ENCODE peak calls at places on chromosomes 6 and 20, in four cellular contexts. U is NB4, E is colonic mucosa, O is bronchial epithelial cell. C is an unnamed sample.

GRCh38 chr20:48897298-48898044 is 24.0 kb upstream of the ARFGEF2 start:
- DNase-seq in E (no peak), O (peak), U (peak), C (no peak)

GRCh38 chr6:125477141-125477540 is 175.4 kb upstream of the HDDC2 start:
- DNase-seq in E (no peak), O (no peak), U (no peak), C (no peak)

GRCh38 chr6:94813806-94814205 is 763.5 kb upstream of the MANEA start:
- DNase-seq in O (no peak), U (no peak), E (no peak), C (no peak)

GRCh38 chr6:29724937-29725869 is 2.0 kb downstream of the HLA-F start:
- DNase-seq in E (no peak), U (no peak), O (no peak), C (no peak)

GRCh38 chr6:105259912-105260889 is 80.4 kb upstream of the POPDC3 start:
- DNase-seq in O (no peak), E (no peak), U (no peak), C (no peak)

GRCh38 chr20:63968136-63968927 is 1.4 kb downstream of the ZNF512B start:
- DNase-seq in O (no peak), U (peak), E (no peak), C (no peak)

GRCh38 chr6:90179190-90180169 is 117.2 kb downstream of the BACH2 start:
- DNase-seq in U (peak), O (peak), E (no peak), C (no peak)

GRCh38 chr6:28770732-28771131 is 153.1 kb downstream of the TRIM27 start:
- DNase-seq in E (no peak), U (no peak), O (no peak), C (no peak)

GRCh38 chr20:54221383-54221782 is 13.5 kb downstream of the PFDN4 start:
- DNase-seq in O (peak), E (no peak), U (no peak), C (no peak)

GRCh38 chr6:42340516-42340915 is 111.2 kb downstream of the TRERF1 start:
- DNase-seq in E (no peak), U (no peak), O (no peak), C (no peak)

GRCh38 chr20:9262653-9263194 is 193.8 kb downstream of the PLCB4 start:
- DNase-seq in U (no peak), O (no peak), E (no peak), C (no peak)

GRCh38 chr6:56749632-56750151 is 107.0 kb upstream of the DST start:
- DNase-seq in E (no peak), O (peak), U (no peak), C (no peak)

GRCh38 chr6:141152951-141153350 is 979.8 kb upstream of the GJE1 start:
- DNase-seq in E (no peak), U (no peak), O (no peak), C (no peak)

GRCh38 chr6:165646484-165646883 is 16.6 kb downstream of the PDE10A start:
- DNase-seq in U (no peak), O (no peak), E (no peak), C (no peak)

GRCh38 chr6:36623547-36624459 is 29.6 kb downstream of the SRSF3 start:
- DNase-seq in E (peak), O (peak), U (peak), C (peak)

GRCh38 chr6:81865712-81866111 is 113.2 kb upstream of the TENT5A start:
- DNase-seq in U (no peak), O (peak), E (no peak), C (no peak)

GRCh38 chr20:54199721-54200176 is 8.1 kb upstream of the PFDN4 start:
- DNase-seq in U (peak), O (peak), E (peak), C (peak)

GRCh38 chr20:60269571-60270162 is 311.4 kb downstream of the CDH26 start:
- DNase-seq in O (no peak), U (no peak), E (no peak), C (no peak)

GRCh38 chr20:60268502-60268901 is 310.3 kb downstream of the CDH26 start:
- DNase-seq in U (no peak), O (no peak), E (no peak), C (no peak)

GRCh38 chr20:60272790-60273189 is 314.6 kb downstream of the CDH26 start:
- DNase-seq in E (no peak), U (no peak), O (no peak), C (no peak)

GRCh38 chr20:60270341-60270740 is 312.1 kb downstream of the CDH26 start:
- DNase-seq in U (no peak), E (no peak), O (no peak), C (no peak)

GRCh38 chr20:60271597-60271996 is 313.4 kb downstream of the CDH26 start:
- DNase-seq in U (no peak), O (no peak), E (no peak), C (no peak)
- TF ChIP-seq CTCF in U (no peak), O (peak), E (no peak), C (no peak)

GRCh38 chr20:52959125-52959524 is 13.0 kb upstream of the TSHZ2 start:
- DNase-seq in U (peak), E (no peak), O (peak), C (no peak)
- TF ChIP-seq CTCF in U (no peak), E (no peak), O (peak), C (no peak)

GRCh38 chr6:10721850-10722569 is 860 bp upstream of the TMEM14C start:
- DNase-seq in E (no peak), U (no peak), O (no peak), C (no peak)

GRCh38 chr6:10722570-10722819 is 375 bp upstream of the TMEM14C start:
- DNase-seq in U (no peak), O (no peak), E (no peak), C (no peak)

GRCh38 chr6:10720229-10720959 is 2.5 kb upstream of the TMEM14C start:
- DNase-seq in O (no peak), E (peak), U (peak), C (no peak)

GRCh38 chr6:10725046-10725445 is 2.2 kb downstream of the TMEM14C start:
- DNase-seq in E (no peak), U (no peak), O (no peak), C (no peak)

DNA sequence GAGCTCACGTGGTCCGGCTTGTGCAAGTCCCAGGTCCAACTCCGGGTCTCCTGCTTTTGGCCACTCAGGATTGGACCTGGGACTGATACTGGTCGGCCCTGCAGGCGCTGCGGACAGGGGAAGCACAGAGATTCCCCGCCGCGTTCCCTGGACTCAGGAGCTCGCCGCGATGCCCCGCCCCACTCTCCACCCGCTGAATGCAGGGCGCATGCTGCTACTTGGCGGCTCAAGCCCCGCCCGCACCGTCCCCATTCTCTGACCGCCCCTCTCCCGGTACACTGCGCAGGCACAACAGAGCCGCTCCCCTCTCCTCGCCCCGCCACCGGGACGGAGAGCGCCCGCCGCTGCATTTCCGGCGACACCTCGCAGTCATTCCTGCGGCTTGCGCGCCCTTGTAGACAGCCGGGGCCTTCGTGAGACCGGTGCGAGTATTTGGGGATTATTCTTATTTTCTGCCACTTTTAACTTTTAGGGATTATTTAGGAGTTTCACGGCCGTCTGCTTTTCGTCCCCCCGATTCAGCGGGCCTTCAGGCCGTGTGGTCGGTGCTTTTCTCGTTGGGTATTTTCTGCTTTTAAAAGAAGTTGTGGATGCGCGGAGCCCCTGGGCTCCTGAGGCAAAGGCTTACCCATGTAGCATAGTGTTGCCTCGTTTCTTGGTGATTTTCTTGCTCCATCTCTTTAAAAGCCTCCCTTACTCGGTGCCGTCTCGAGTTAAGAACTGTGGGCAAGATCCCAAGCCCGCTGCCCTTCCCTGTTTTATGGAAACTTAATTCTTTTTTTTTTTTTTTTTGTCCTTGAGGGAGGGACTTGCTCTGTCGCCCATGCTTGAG is at the start of gene TMEM14C:
- DNase-seq in E (peak), U (peak), O (peak), C (peak)
- TF ChIP-seq CTCF in E (no peak), U (no peak), O (no peak), C (no peak)

GRCh38 chr6:4728436-4728769 is 47.8 kb upstream of the CDYL start:
- DNase-seq in U (no peak), O (no peak), E (no peak), C (no peak)

GRCh38 chr6:4727236-4727635 is 49.0 kb upstream of the CDYL start:
- DNase-seq in O (peak), E (no peak), U (no peak), C (no peak)

GRCh38 chr6:4728949-4729348 is 47.3 kb upstream of the CDYL start:
- DNase-seq in E (no peak), O (no peak), U (no peak), C (no peak)

GRCh38 chr6:4731996-4732395 is 44.2 kb upstream of the CDYL start:
- DNase-seq in U (no peak), O (no peak), E (no peak), C (no peak)

GRCh38 chr6:4727671-4728435 is 48.4 kb upstream of the CDYL start:
- DNase-seq in O (no peak), U (peak), E (peak), C (no peak)
- TF ChIP-seq CTCF in O (no peak), U (no peak), E (no peak), C (no peak)

GRCh38 chr6:135411339-135411738 is 86.2 kb downstream of the AHI1 start:
- DNase-seq in O (peak), U (peak), E (no peak), C (no peak)
- TF ChIP-seq CTCF in O (peak), U (peak), E (peak), C (no peak)

GRCh38 chr20:55415567-55416142 is 589.7 kb downstream of the CBLN4 start:
- DNase-seq in O (peak), U (peak), E (no peak), C (no peak)
- TF ChIP-seq CTCF in O (peak), U (peak), E (no peak), C (no peak)

DNA sequence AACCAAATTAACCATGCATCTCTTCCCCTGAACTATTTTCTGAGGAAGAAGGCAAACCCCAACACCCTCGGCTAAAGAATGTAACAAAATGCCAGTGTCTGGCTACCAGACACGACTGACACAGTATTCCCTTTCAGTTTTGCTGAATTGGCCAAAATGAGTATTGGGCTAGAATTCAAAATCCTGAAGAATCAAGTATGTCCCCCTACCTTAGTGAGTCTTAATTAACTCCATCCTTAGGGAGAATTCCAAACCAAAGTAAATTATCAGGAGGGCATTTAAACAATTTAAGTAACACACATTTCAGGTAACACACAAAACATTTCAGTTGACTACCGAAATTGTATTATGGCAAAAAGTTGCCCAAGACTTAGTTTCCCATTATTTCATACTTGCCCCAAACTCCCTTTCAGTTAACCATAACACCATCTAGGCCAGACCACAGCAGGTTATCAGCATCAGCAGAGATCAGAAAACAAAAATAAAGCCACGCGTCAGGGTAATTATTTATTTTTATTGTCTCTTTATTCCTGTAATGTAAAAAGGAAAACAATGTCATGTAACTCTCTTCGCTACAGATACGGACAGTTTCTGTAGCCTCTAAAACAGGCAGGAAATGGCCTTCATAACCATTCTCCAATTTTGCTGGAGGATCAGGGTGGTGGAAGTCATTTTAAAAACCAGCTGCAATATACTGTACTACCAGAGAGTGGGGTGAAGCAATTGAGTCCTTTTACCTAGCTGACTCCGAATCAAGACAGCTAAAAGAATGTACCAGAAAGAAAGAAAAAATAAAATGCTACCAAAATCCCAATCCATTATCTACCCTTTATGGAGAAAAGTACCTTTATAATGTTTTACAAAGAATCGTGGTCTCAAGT is 1.9 kb downstream of the SNX5 start:
- DNase-seq in U (peak), E (no peak), O (peak), C (no peak)
- TF ChIP-seq CTCF in U (no peak), E (no peak), O (peak), C (no peak)

DNA sequence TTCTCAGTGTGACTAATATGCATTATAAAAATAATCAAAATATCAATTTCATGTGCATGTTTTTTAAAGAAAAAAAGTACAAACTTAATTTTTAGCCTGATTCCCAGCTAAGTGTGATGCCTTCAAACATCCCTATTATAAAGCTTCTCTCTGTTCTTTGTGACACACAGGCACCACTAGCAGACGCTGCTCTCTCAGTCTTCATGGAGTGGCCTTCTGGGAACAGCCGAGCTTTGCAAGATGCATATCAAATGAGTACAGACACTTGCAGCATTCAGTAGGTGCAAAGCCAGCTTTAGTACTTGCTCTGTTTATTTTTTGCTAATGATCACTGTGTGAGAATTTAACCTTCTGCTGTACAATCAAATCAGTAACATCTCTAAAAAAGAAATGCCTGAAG is 340.0 kb downstream of the ADGRB3 start:
- DNase-seq in O (no peak), E (no peak), U (no peak), C (no peak)
- TF ChIP-seq CTCF in O (no peak), E (no peak), U (no peak), C (no peak)